ENCODE peak calls at places on chromosomes 6 and 20, in ten cellular contexts. One of them, this sample, is unnamed.

GRCh38 chr6:20024316-20024673 is 187.1 kb downstream of the ID4 start:
- DNase-seq in HFF-Myc: no peak
- DNase-seq in CD4-positive, alpha-beta T cell: no peak
- DNase-seq in brain microvascular endothelial cell: no peak
- DNase-seq in mucosa of descending colon: no peak
- DNase-seq in left lung: no peak
- DNase-seq in CD8-positive, alpha-beta T cell: no peak
- DNase-seq in AG09309: no peak
- DNase-seq in uterus: no peak
- DNase-seq in WERI-Rb-1: no peak
- DNase-seq in this sample: no peak

GRCh38 chr6:431986-432385 is 40.4 kb downstream of the IRF4 start:
- DNase-seq in HFF-Myc: no peak
- DNase-seq in CD4-positive, alpha-beta T cell: no peak
- DNase-seq in brain microvascular endothelial cell: no peak
- DNase-seq in mucosa of descending colon: no peak
- DNase-seq in left lung: no peak
- DNase-seq in CD8-positive, alpha-beta T cell: no peak
- DNase-seq in AG09309: no peak
- DNase-seq in uterus: no peak
- DNase-seq in WERI-Rb-1: no peak
- DNase-seq in this sample: no peak

GRCh38 chr6:72048080-72048479 is 161.7 kb downstream of the RIMS1 start:
- DNase-seq in HFF-Myc: no peak
- DNase-seq in CD4-positive, alpha-beta T cell: no peak
- DNase-seq in brain microvascular endothelial cell: no peak
- DNase-seq in mucosa of descending colon: no peak
- DNase-seq in left lung: no peak
- DNase-seq in CD8-positive, alpha-beta T cell: no peak
- DNase-seq in AG09309: no peak
- DNase-seq in uterus: no peak
- DNase-seq in WERI-Rb-1: no peak
- DNase-seq in this sample: no peak

GRCh38 chr6:152454003-152454402 is 183.2 kb downstream of the SYNE1 start:
- DNase-seq in HFF-Myc: no peak
- DNase-seq in CD4-positive, alpha-beta T cell: no peak
- DNase-seq in brain microvascular endothelial cell: no peak
- DNase-seq in mucosa of descending colon: no peak
- DNase-seq in left lung: no peak
- DNase-seq in CD8-positive, alpha-beta T cell: no peak
- DNase-seq in AG09309: no peak
- DNase-seq in uterus: no peak
- DNase-seq in WERI-Rb-1: no peak
- DNase-seq in this sample: no peak

GRCh38 chr6:50030777-50031562 is 9.2 kb upstream of the DEFB110 start:
- DNase-seq in HFF-Myc: no peak
- DNase-seq in CD4-positive, alpha-beta T cell: no peak
- DNase-seq in brain microvascular endothelial cell: no peak
- DNase-seq in mucosa of descending colon: no peak
- DNase-seq in left lung: no peak
- DNase-seq in CD8-positive, alpha-beta T cell: no peak
- DNase-seq in AG09309: no peak
- DNase-seq in uterus: no peak
- DNase-seq in WERI-Rb-1: peak; percentile 82
- DNase-seq in this sample: no peak

GRCh38 chr6:161001421-161001820 is 9.9 kb downstream of the MAP3K4 start:
- DNase-seq in HFF-Myc: no peak
- DNase-seq in CD4-positive, alpha-beta T cell: no peak
- DNase-seq in brain microvascular endothelial cell: no peak
- DNase-seq in mucosa of descending colon: peak; percentile 19
- DNase-seq in left lung: no peak
- DNase-seq in CD8-positive, alpha-beta T cell: no peak
- DNase-seq in AG09309: no peak
- DNase-seq in uterus: no peak
- DNase-seq in WERI-Rb-1: no peak
- DNase-seq in this sample: no peak

GRCh38 chr20:36193937-36194712 is 39.6 kb downstream of the EPB41L1 start:
- DNase-seq in HFF-Myc: no peak
- DNase-seq in CD4-positive, alpha-beta T cell: no peak
- DNase-seq in brain microvascular endothelial cell: no peak
- DNase-seq in mucosa of descending colon: no peak
- DNase-seq in left lung: no peak
- DNase-seq in CD8-positive, alpha-beta T cell: no peak
- DNase-seq in AG09309: no peak
- DNase-seq in uterus: no peak
- DNase-seq in WERI-Rb-1: no peak
- DNase-seq in this sample: no peak

GRCh38 chr20:61436268-61436667 is 184.2 kb downstream of the CDH4 start:
- DNase-seq in HFF-Myc: no peak
- DNase-seq in CD4-positive, alpha-beta T cell: no peak
- DNase-seq in brain microvascular endothelial cell: peak; percentile 6
- DNase-seq in mucosa of descending colon: no peak
- DNase-seq in left lung: no peak
- DNase-seq in CD8-positive, alpha-beta T cell: no peak
- DNase-seq in AG09309: no peak
- DNase-seq in uterus: no peak
- DNase-seq in WERI-Rb-1: no peak
- DNase-seq in this sample: no peak

GRCh38 chr20:38434310-38434741 is 802 bp downstream of the SNHG17 start:
- DNase-seq in HFF-Myc: no peak
- DNase-seq in CD4-positive, alpha-beta T cell: peak; percentile 3
- DNase-seq in brain microvascular endothelial cell: no peak
- DNase-seq in mucosa of descending colon: no peak
- DNase-seq in left lung: peak; percentile 51
- DNase-seq in CD8-positive, alpha-beta T cell: no peak
- DNase-seq in AG09309: no peak
- DNase-seq in uterus: no peak
- DNase-seq in WERI-Rb-1: peak; percentile 14
- DNase-seq in this sample: no peak

GRCh38 chr6:129694036-129694435 is 15.9 kb downstream of the ARHGAP18 start:
- DNase-seq in HFF-Myc: no peak
- DNase-seq in CD4-positive, alpha-beta T cell: no peak
- DNase-seq in brain microvascular endothelial cell: no peak
- DNase-seq in mucosa of descending colon: no peak
- DNase-seq in left lung: no peak
- DNase-seq in CD8-positive, alpha-beta T cell: no peak
- DNase-seq in AG09309: no peak
- DNase-seq in uterus: no peak
- DNase-seq in WERI-Rb-1: no peak
- DNase-seq in this sample: no peak

GRCh38 chr20:41286240-41286851 is 31.2 kb downstream of the ZHX3 start:
- DNase-seq in HFF-Myc: no peak
- DNase-seq in CD4-positive, alpha-beta T cell: no peak
- DNase-seq in brain microvascular endothelial cell: no peak
- DNase-seq in mucosa of descending colon: no peak
- DNase-seq in left lung: no peak
- DNase-seq in CD8-positive, alpha-beta T cell: no peak
- DNase-seq in AG09309: no peak
- DNase-seq in uterus: no peak
- DNase-seq in WERI-Rb-1: no peak
- DNase-seq in this sample: no peak

GRCh38 chr20:41290804-41291389 is 26.6 kb downstream of the ZHX3 start:
- DNase-seq in HFF-Myc: no peak
- DNase-seq in CD4-positive, alpha-beta T cell: no peak
- DNase-seq in brain microvascular endothelial cell: no peak
- DNase-seq in mucosa of descending colon: no peak
- DNase-seq in left lung: no peak
- DNase-seq in CD8-positive, alpha-beta T cell: no peak
- DNase-seq in AG09309: no peak
- DNase-seq in uterus: no peak
- DNase-seq in WERI-Rb-1: no peak
- DNase-seq in this sample: no peak

DNA sequence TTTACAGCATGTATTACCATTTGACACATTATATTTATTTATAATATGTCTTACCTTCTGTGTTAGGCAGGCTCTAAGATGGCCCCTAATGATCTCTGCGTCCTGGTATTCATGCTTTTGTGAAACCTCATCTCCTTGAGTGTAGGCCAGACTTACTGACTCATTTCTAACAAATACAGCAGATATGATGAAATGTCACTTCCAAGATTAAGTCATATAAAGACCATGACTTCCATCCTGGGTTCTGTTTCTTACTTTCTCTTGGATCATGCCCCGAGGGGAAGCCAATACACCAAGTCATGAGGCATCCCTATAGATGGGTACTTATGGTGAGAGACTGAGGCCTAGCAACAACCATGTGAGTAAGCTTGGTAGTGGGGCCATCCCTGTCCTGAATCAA is 30.2 kb downstream of the ZHX3 start:
- DNase-seq in HFF-Myc: no peak
- DNase-seq in CD4-positive, alpha-beta T cell: no peak
- DNase-seq in brain microvascular endothelial cell: peak; percentile 82
- DNase-seq in mucosa of descending colon: no peak
- DNase-seq in left lung: no peak
- DNase-seq in CD8-positive, alpha-beta T cell: no peak
- DNase-seq in AG09309: no peak
- DNase-seq in uterus: no peak
- DNase-seq in WERI-Rb-1: no peak
- DNase-seq in this sample: no peak
- TF ChIP-seq CTCF in HFF-Myc: no peak
- TF ChIP-seq CTCF in CD4-positive, alpha-beta T cell: no peak
- TF ChIP-seq CTCF in brain microvascular endothelial cell: no peak
- TF ChIP-seq CTCF in mucosa of descending colon: no peak
- TF ChIP-seq CTCF in left lung: no peak
- TF ChIP-seq CTCF in CD8-positive, alpha-beta T cell: no peak
- TF ChIP-seq CTCF in AG09309: no peak
- TF ChIP-seq CTCF in uterus: no peak
- TF ChIP-seq CTCF in WERI-Rb-1: no peak
- TF ChIP-seq CTCF in this sample: no peak

GRCh38 chr20:49541733-49542513 is 26.0 kb downstream of the PTGIS start:
- DNase-seq in HFF-Myc: peak; percentile 67
- DNase-seq in CD4-positive, alpha-beta T cell: peak; percentile 37
- DNase-seq in brain microvascular endothelial cell: peak; percentile 47
- DNase-seq in mucosa of descending colon: peak; percentile 76
- DNase-seq in left lung: peak; percentile 53
- DNase-seq in CD8-positive, alpha-beta T cell: peak; percentile 23
- DNase-seq in AG09309: peak; percentile 21
- DNase-seq in uterus: peak; percentile 83
- DNase-seq in WERI-Rb-1: peak; percentile 79
- DNase-seq in this sample: peak; percentile 45
- TF ChIP-seq CTCF in HFF-Myc: peak; percentile 79
- TF ChIP-seq CTCF in CD4-positive, alpha-beta T cell: peak; percentile 38
- TF ChIP-seq CTCF in brain microvascular endothelial cell: peak; percentile 86
- TF ChIP-seq CTCF in mucosa of descending colon: peak; percentile 69
- TF ChIP-seq CTCF in left lung: peak; percentile 75
- TF ChIP-seq CTCF in CD8-positive, alpha-beta T cell: peak; percentile 53
- TF ChIP-seq CTCF in AG09309: peak; percentile 83
- TF ChIP-seq CTCF in uterus: peak; percentile 88
- TF ChIP-seq CTCF in WERI-Rb-1: peak; percentile 82
- TF ChIP-seq CTCF in this sample: peak; percentile 94

DNA sequence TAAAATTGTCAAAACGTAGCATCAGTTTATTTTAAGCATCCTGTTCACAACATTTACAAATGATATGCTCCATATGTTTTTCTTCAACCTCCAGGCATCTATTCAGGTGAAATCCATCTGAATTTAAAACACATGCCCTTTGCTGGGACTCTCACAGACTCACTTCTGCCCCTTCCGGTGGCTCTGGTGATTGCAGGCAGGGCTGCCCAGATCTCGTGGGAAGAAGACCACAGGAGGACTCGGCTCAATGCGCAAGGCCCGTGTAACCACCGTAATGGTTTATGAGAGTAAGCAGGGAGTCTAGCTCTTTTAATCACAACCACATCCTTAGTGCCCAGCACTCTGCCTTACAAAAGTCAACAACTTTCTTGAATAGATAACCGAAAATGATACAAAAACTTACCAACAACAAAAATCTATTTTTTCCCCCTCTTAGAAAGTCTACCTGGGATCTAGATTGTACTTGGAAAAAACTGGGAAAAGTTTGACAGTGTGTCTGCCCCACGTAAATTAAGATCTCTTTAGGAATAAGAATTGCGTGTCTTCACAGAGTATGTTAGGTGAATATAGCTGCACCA is 139.1 kb downstream of the KIF16B start:
- DNase-seq in HFF-Myc: peak; percentile 43
- DNase-seq in CD4-positive, alpha-beta T cell: peak; percentile 6
- DNase-seq in brain microvascular endothelial cell: peak; percentile 46
- DNase-seq in mucosa of descending colon: peak; percentile 68
- DNase-seq in left lung: peak; percentile 34
- DNase-seq in CD8-positive, alpha-beta T cell: peak; percentile 15
- DNase-seq in AG09309: no peak
- DNase-seq in uterus: peak; percentile 27
- DNase-seq in WERI-Rb-1: peak; percentile 71
- DNase-seq in this sample: no peak
- TF ChIP-seq CTCF in HFF-Myc: peak; percentile 83
- TF ChIP-seq CTCF in CD4-positive, alpha-beta T cell: peak; percentile 45
- TF ChIP-seq CTCF in brain microvascular endothelial cell: peak; percentile 83
- TF ChIP-seq CTCF in mucosa of descending colon: peak; percentile 49
- TF ChIP-seq CTCF in left lung: peak; percentile 40
- TF ChIP-seq CTCF in CD8-positive, alpha-beta T cell: peak; percentile 24
- TF ChIP-seq CTCF in AG09309: peak; percentile 62
- TF ChIP-seq CTCF in uterus: peak; percentile 26
- TF ChIP-seq CTCF in WERI-Rb-1: peak; percentile 75
- TF ChIP-seq CTCF in this sample: no peak

GRCh38 chr6:168049681-168050224 is 29.3 kb downstream of the FRMD1 start:
- DNase-seq in HFF-Myc: no peak
- DNase-seq in CD4-positive, alpha-beta T cell: no peak
- DNase-seq in brain microvascular endothelial cell: no peak
- DNase-seq in mucosa of descending colon: no peak
- DNase-seq in left lung: no peak
- DNase-seq in CD8-positive, alpha-beta T cell: no peak
- DNase-seq in AG09309: no peak
- DNase-seq in uterus: no peak
- DNase-seq in WERI-Rb-1: no peak
- DNase-seq in this sample: no peak

GRCh38 chr6:168049277-168049676 is 29.7 kb downstream of the FRMD1 start:
- DNase-seq in HFF-Myc: no peak
- DNase-seq in CD4-positive, alpha-beta T cell: no peak
- DNase-seq in brain microvascular endothelial cell: no peak
- DNase-seq in mucosa of descending colon: no peak
- DNase-seq in left lung: no peak
- DNase-seq in CD8-positive, alpha-beta T cell: no peak
- DNase-seq in AG09309: no peak
- DNase-seq in uterus: no peak
- DNase-seq in WERI-Rb-1: no peak
- DNase-seq in this sample: no peak

GRCh38 chr6:168047841-168048723 is 30.9 kb downstream of the FRMD1 start:
- DNase-seq in HFF-Myc: no peak
- DNase-seq in CD4-positive, alpha-beta T cell: no peak
- DNase-seq in brain microvascular endothelial cell: no peak
- DNase-seq in mucosa of descending colon: no peak
- DNase-seq in left lung: no peak
- DNase-seq in CD8-positive, alpha-beta T cell: no peak
- DNase-seq in AG09309: no peak
- DNase-seq in uterus: no peak
- DNase-seq in WERI-Rb-1: no peak
- DNase-seq in this sample: no peak

GRCh38 chr6:168050225-168050796 is 28.7 kb downstream of the FRMD1 start:
- DNase-seq in HFF-Myc: no peak
- DNase-seq in CD4-positive, alpha-beta T cell: no peak
- DNase-seq in brain microvascular endothelial cell: no peak
- DNase-seq in mucosa of descending colon: no peak
- DNase-seq in left lung: no peak
- DNase-seq in CD8-positive, alpha-beta T cell: no peak
- DNase-seq in AG09309: no peak
- DNase-seq in uterus: no peak
- DNase-seq in WERI-Rb-1: no peak
- DNase-seq in this sample: no peak

DNA sequence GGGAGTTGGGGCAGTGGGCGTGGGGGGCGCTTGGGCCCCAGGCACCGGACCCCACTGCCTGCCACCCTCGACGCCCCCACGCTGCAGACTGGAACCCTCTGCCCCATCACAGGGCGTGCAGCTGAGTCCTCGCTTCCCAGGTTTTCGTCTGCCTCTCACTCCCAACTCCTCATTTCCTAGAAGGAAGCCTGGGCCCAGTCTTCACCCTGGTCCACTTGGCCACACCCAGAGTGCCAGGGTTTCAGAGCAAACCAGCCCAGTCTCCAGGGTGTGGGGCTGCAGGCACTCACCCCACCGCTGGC is 30.3 kb downstream of the FRMD1 start:
- DNase-seq in HFF-Myc: no peak
- DNase-seq in CD4-positive, alpha-beta T cell: no peak
- DNase-seq in brain microvascular endothelial cell: no peak
- DNase-seq in mucosa of descending colon: no peak
- DNase-seq in left lung: no peak
- DNase-seq in CD8-positive, alpha-beta T cell: no peak
- DNase-seq in AG09309: no peak
- DNase-seq in uterus: no peak
- DNase-seq in WERI-Rb-1: no peak
- DNase-seq in this sample: no peak
- TF ChIP-seq CTCF in HFF-Myc: no peak
- TF ChIP-seq CTCF in CD4-positive, alpha-beta T cell: no peak
- TF ChIP-seq CTCF in brain microvascular endothelial cell: no peak
- TF ChIP-seq CTCF in mucosa of descending colon: no peak
- TF ChIP-seq CTCF in left lung: no peak
- TF ChIP-seq CTCF in CD8-positive, alpha-beta T cell: no peak
- TF ChIP-seq CTCF in AG09309: no peak
- TF ChIP-seq CTCF in uterus: no peak
- TF ChIP-seq CTCF in WERI-Rb-1: no peak
- TF ChIP-seq CTCF in this sample: no peak

This sample was measured in breast epithelium.